ENCODE peak calls at places on chromosomes 6 and 20, in eight cellular contexts. W is left ventricle myocardium superior; H is fibroblast of lung; V is breast epithelium; C is ecto neural progenitor cell; O is activated CD4-positive, alpha-beta T cell treated with anti-CD3 and anti-CD28 coated beads, Interleukin-2, amount 10 ng/mL, durations not matched to agents 7 days and 5 days; Q is NCI-H774; Y is LoVo. J is an unnamed sample.

GRCh38 chr20:37308098-37309050 is 18.9 kb downstream of the MANBAL start:
- DNase-seq in W (no peak), H (no peak), V (no peak), C (no peak), O (no peak), Q (no peak), Y (no peak), J (no peak)

GRCh38 chr6:111265842-111266241 is 178.5 kb downstream of the SLC16A10 start:
- DNase-seq in W (no peak), H (no peak), V (no peak), C (no peak), O (no peak), Q (no peak), Y (no peak), J (no peak)

GRCh38 chr6:136077834-136078576 is 172.1 kb downstream of the MTFR2 start:
- DNase-seq in W (no peak), H (peak), V (no peak), C (no peak), O (no peak), Q (no peak), Y (no peak), J (no peak)

GRCh38 chr6:87237804-87238203 is 82.4 kb downstream of the ZNF292 start:
- DNase-seq in W (no peak), H (peak), V (no peak), C (no peak), O (no peak), Q (no peak), Y (peak), J (peak)

GRCh38 chr6:49606696-49607390 is 29.8 kb downstream of the RHAG start:
- DNase-seq in W (no peak), H (peak), V (no peak), C (no peak), O (peak), Q (peak), Y (peak), J (peak)

GRCh38 chr6:52598123-52598823 is 21.4 kb upstream of the TRAM2 start:
- DNase-seq in W (peak), H (peak), V (no peak), C (peak), O (peak), Q (no peak), Y (peak), J (peak)

GRCh38 chr20:44714701-44715494 is at the start of gene CCN5:
- DNase-seq in W (peak), H (peak), V (peak), C (no peak), O (no peak), Q (no peak), Y (peak), J (no peak)

GRCh38 chr6:2958331-2958711 is 13.0 kb downstream of the SERPINB6 start:
- DNase-seq in W (peak), H (no peak), V (no peak), C (no peak), O (no peak), Q (no peak), Y (no peak), J (no peak)

GRCh38 chr20:11851646-11852045 is 66.0 kb upstream of the BTBD3 start:
- DNase-seq in W (no peak), H (no peak), V (no peak), C (no peak), O (no peak), Q (no peak), Y (no peak), J (no peak)

GRCh38 chr6:129370268-129370916 is 339.6 kb downstream of the ARHGAP18 start:
- DNase-seq in W (peak), H (peak), V (no peak), C (no peak), O (peak), Q (no peak), Y (peak), J (peak)

GRCh38 chr6:159608961-159609673 is 83.9 kb downstream of the SOD2 start:
- DNase-seq in W (no peak), H (peak), V (no peak), C (no peak), O (peak), Q (no peak), Y (peak), J (no peak)

GRCh38 chr6:31945507-31946369 is at the start of gene CFB:
- DNase-seq in W (peak), H (peak), V (peak), C (no peak), O (no peak), Q (no peak), Y (peak), J (no peak)

GRCh38 chr6:108622601-108623335 is 62.1 kb downstream of the FOXO3 start:
- DNase-seq in W (peak), H (peak), V (no peak), C (no peak), O (no peak), Q (no peak), Y (no peak), J (peak)

GRCh38 chr6:38856490-38856889 is 141.4 kb downstream of the DNAH8 start:
- DNase-seq in W (no peak), H (no peak), V (no peak), C (no peak), O (no peak), Q (no peak), Y (no peak), J (no peak)

GRCh38 chr6:165597821-165598220 is 65.2 kb downstream of the PDE10A start:
- DNase-seq in W (no peak), H (no peak), V (no peak), C (no peak), O (no peak), Q (no peak), Y (no peak), J (no peak)

GRCh38 chr20:31704225-31705119 is 18.2 kb downstream of the BCL2L1 start:
- DNase-seq in W (no peak), H (no peak), V (peak), C (no peak), O (no peak), Q (no peak), Y (peak), J (no peak)

GRCh38 chr6:77650098-77650663 is 2.7 kb upstream of the MEI4 start:
- DNase-seq in W (peak), H (no peak), V (no peak), C (peak), O (no peak), Q (peak), Y (no peak), J (peak)

GRCh38 chr6:158158748-158159147 is 9.3 kb downstream of the SERAC1 start:
- DNase-seq in W (no peak), H (peak), V (no peak), C (no peak), O (no peak), Q (no peak), Y (no peak), J (no peak)

GRCh38 chr20:40160151-40160550 is 528.9 kb downstream of the MAFB start:
- DNase-seq in W (peak), H (peak), V (no peak), C (peak), O (peak), Q (no peak), Y (peak), J (no peak)

GRCh38 chr6:128521302-128521632 is 868 bp upstream of the PTPRK start:
- DNase-seq in W (no peak), H (peak), V (no peak), C (no peak), O (no peak), Q (no peak), Y (no peak), J (no peak)

GRCh38 chr20:58982406-58983114 is 1.5 kb downstream of the NELFCD start:
- DNase-seq in W (no peak), H (no peak), V (no peak), C (no peak), O (no peak), Q (no peak), Y (no peak), J (no peak)

GRCh38 chr20:59628171-59628570 is 23.8 kb downstream of the PHACTR3 start:
- DNase-seq in W (no peak), H (no peak), V (no peak), C (no peak), O (no peak), Q (no peak), Y (no peak), J (no peak)

GRCh38 chr6:90008908-90009501 is 114.7 kb downstream of the GJA10 start:
- DNase-seq in W (no peak), H (peak), V (no peak), C (no peak), O (no peak), Q (no peak), Y (no peak), J (no peak)

GRCh38 chr20:57450419-57450818 is 59.2 kb downstream of the RBM38 start:
- DNase-seq in W (peak), H (no peak), V (no peak), C (no peak), O (no peak), Q (no peak), Y (no peak), J (no peak)

GRCh38 chr6:41560440-41561192 is 14.4 kb downstream of the FOXP4 start:
- DNase-seq in W (peak), H (no peak), V (no peak), C (peak), O (peak), Q (no peak), Y (no peak), J (no peak)

GRCh38 chr6:74333406-74333805 is 637.4 kb downstream of the CD109 start:
- DNase-seq in W (no peak), H (peak), V (no peak), C (no peak), O (no peak), Q (no peak), Y (no peak), J (no peak)

GRCh38 chr6:89615882-89616281 is 22.7 kb downstream of the LYRM2 start:
- DNase-seq in W (no peak), H (no peak), V (no peak), C (peak), O (no peak), Q (no peak), Y (no peak), J (no peak)

J was measured in NCI-H2227 treated with DMSO at 0.1 percent for 48 hours.